ENCODE peak calls at places on chromosomes 11 and 22, in eight cellular contexts. O is transverse colon, C is AG04450, G is neural progenitor cell, M is right lobe of liver, S is hepatocyte, A is cardiac muscle cell, E is heart left ventricle. H is an unnamed sample.

GRCh38 chr11:32232516-32232915 is 141.6 kb downstream of the RCN1 start:
- DNase-seq in M (no peak), C (no peak), G (no peak), A (no peak), E (no peak), S (peak; percentile 24), O (no peak), H (no peak)

GRCh38 chr11:72718101-72718501 is 34.1 kb downstream of the ARAP1 start:
- DNase-seq in S (no peak), G (no peak), C (no peak), A (no peak), O (no peak), E (no peak), M (no peak), H (no peak)

GRCh38 chr11:64208086-64208795 is 1.7 kb downstream of the FERMT3 start:
- DNase-seq in O (no peak), C (no peak), G (peak; percentile 1), E (no peak), A (no peak), M (peak; percentile 31), S (no peak), H (no peak)

GRCh38 chr11:75667831-75668507 is 869 bp downstream of the MAP6 start:
- DNase-seq in O (peak; percentile 24), A (peak; percentile 58), C (no peak), M (peak; percentile 59), G (peak; percentile 94), E (peak; percentile 53), S (peak; percentile 66), H (peak; percentile 58)

GRCh38 chr11:38594881-38595280 is 1996.8 kb upstream of the RAG2 start:
- DNase-seq in O (no peak), E (no peak), G (no peak), S (no peak), A (no peak), C (no peak), M (no peak), H (no peak)

GRCh38 chr11:131446657-131447056 is 76.2 kb downstream of the NTM start:
- DNase-seq in G (no peak), O (no peak), M (no peak), C (no peak), S (no peak), E (no peak), A (no peak), H (no peak)

GRCh38 chr11:125502198-125502597 is 6.1 kb upstream of the FEZ1 start:
- DNase-seq in S (no peak), E (no peak), M (no peak), A (no peak), O (no peak), G (no peak), C (no peak), H (no peak)

GRCh38 chr11:60927061-60927592 is 2.9 kb downstream of the TMEM132A start:
- DNase-seq in G (no peak), M (no peak), E (no peak), O (no peak), A (no peak), S (no peak), C (no peak), H (no peak)

GRCh38 chr22:42436402-42436801 is 4.2 kb upstream of the NFAM1 start:
- DNase-seq in M (no peak), A (no peak), O (no peak), G (no peak), S (no peak), C (no peak), E (no peak), H (no peak)

GRCh38 chr11:47923667-47924066 is 56.7 kb upstream of the PTPRJ start:
- DNase-seq in G (no peak), E (peak; percentile 55), S (no peak), O (no peak), C (no peak), M (no peak), A (peak; percentile 57), H (peak; percentile 40)

GRCh38 chr11:65558785-65559509 is 788 bp upstream of the LTBP3 start:
- DNase-seq in O (no peak), G (no peak), E (peak; percentile 82), C (no peak), S (peak; percentile 72), A (peak; percentile 67), M (no peak), H (peak; percentile 76)

GRCh38 chr11:122137081-122137793 is 21.2 kb upstream of the BLID start:
- DNase-seq in C (peak; percentile 76), O (no peak), S (peak; percentile 29), E (no peak), G (no peak), M (no peak), A (peak; percentile 92), H (no peak)

GRCh38 chr11:133929401-133930052 is 27.2 kb downstream of the IGSF9B start:
- DNase-seq in O (no peak), E (no peak), M (no peak), C (no peak), A (no peak), S (no peak), G (no peak), H (no peak)

GRCh38 chr11:44611687-44612437 is 46.4 kb downstream of the CD82 start:
- DNase-seq in M (no peak), E (no peak), C (no peak), G (no peak), S (no peak), O (peak; percentile 26), A (no peak), H (peak; percentile 36)

GRCh38 chr11:126738632-126739031 is 261.9 kb downstream of the KIRREL3 start:
- DNase-seq in O (no peak), C (no peak), S (no peak), A (no peak), M (no peak), G (no peak), E (no peak), H (no peak)

GRCh38 chr11:75524576-75525432 is 937 bp downstream of the GDPD5 start:
- DNase-seq in S (no peak), O (peak; percentile 33), A (peak; percentile 7), M (peak; percentile 29), E (no peak), G (peak; percentile 71), C (no peak), H (no peak)

GRCh38 chr11:122741613-122742012 is 86.1 kb downstream of the UBASH3B start:
- DNase-seq in O (peak; percentile 35), A (peak; percentile 82), M (peak; percentile 37), G (no peak), C (no peak), E (peak; percentile 60), S (no peak), H (peak; percentile 33)

GRCh38 chr11:7673724-7674434 is 579 bp upstream of the CYB5R2 start:
- DNase-seq in E (peak; percentile 44), G (peak; percentile 81), A (peak; percentile 61), C (no peak), S (peak; percentile 74), M (no peak), O (peak; percentile 76), H (no peak)

GRCh38 chr11:8381871-8382396 is 118.3 kb upstream of the LMO1 start:
- DNase-seq in A (no peak), M (no peak), E (no peak), S (peak; percentile 2), G (no peak), O (no peak), C (no peak), H (no peak)

GRCh38 chr11:113881856-113882255 is 6.5 kb upstream of the USP28 start:
- DNase-seq in C (no peak), E (no peak), S (no peak), G (no peak), M (no peak), O (no peak), A (no peak), H (no peak)

GRCh38 chr11:122491486-122491885 is 164.0 kb upstream of the UBASH3B start:
- DNase-seq in M (no peak), E (no peak), S (peak; percentile 34), A (peak; percentile 64), G (no peak), O (no peak), C (peak; percentile 48), H (no peak)

GRCh38 chr11:72673943-72674828 is at the start of gene PDE2A:
- DNase-seq in O (no peak), G (peak; percentile 65), M (no peak), S (no peak), A (no peak), C (no peak), E (no peak), H (no peak)

GRCh38 chr11:68664906-68665305 is 19.4 kb upstream of the GAL start:
- DNase-seq in A (no peak), M (no peak), E (no peak), O (no peak), S (no peak), G (no peak), C (no peak), H (no peak)

GRCh38 chr11:560305-561147 is at the start of the genes LMNTD2 and RASSF7:
- DNase-seq in A (peak; percentile 87), G (peak; percentile 98), S (peak; percentile 98), O (peak; percentile 95), C (peak; percentile 36), M (peak; percentile 96), E (peak; percentile 93), H (peak; percentile 92)
- TF ChIP-seq CTCF in A (no peak), G (no peak), S (no peak), O (no peak), C (no peak), M (no peak), E (no peak), H (no peak)

GRCh38 chr22:19423906-19424500 is 7.5 kb downstream of the HIRA start:
- DNase-seq in M (no peak), C (no peak), G (no peak), A (no peak), E (no peak), O (no peak), S (no peak), H (no peak)
- H3K27ac ChIP-seq in M (no peak overlapping the region), C (no peak overlapping the region), G (no peak overlapping the region), A (peak overlapping the region; percentile 48), E (no peak overlapping the region), O (no peak overlapping the region), S (no peak overlapping the region), H (no peak overlapping the region)

DNA sequence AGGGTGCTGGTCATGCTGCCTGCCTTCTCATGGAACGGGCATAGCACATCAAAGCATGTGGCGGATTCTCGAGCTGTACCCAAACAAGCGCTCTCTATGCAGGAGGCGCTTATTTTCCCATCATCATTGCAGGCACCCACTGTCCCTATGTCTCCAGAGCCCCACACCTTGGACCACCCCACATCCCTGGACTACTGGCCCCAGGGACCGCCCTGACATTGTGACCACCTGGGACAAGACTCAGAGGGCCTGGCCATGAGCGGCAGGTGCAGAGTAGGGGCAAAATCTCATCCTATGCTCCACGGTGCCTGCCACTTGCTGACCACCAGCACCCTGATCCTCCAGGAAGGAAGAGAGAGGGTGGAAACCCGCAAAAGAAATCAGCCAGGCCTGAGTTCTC is 170.4 kb downstream of the DSCAML1 start:
- DNase-seq in S (no peak), C (no peak), O (no peak), G (no peak), A (no peak), M (no peak), E (no peak), H (no peak)
- H3K27me3 ChIP-seq in S (no peaks in the 10 kb centered on the region), C (peaks cover 6% of the 10 kb centered on the region), O (no peaks in the 10 kb centered on the region), G (no peaks in the 10 kb centered on the region), A (no peaks in the 10 kb centered on the region), M (no peaks in the 10 kb centered on the region), E (no peaks in the 10 kb centered on the region), H (no peaks in the 10 kb centered on the region)

DNA sequence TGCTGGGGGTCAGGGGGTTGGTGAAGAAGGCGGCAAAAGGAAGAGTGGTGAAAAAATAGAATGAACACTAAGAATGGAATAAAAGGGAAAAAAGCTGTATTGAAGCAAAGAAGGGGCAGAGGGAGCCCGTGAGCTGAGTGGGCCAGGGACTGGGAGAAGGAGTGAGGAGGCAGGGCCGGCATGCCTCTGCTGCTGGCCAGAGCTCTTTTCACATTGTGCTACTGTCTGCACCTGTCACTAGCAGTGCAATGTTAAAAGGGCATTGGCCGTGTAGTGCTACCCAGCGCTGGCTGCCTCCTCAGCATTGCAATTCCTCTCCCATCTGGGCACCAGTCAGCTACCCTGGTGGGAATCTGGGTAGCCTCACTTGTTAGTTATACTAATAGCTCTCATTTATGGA is 8.7 kb downstream of the YPEL4 start:
- DNase-seq in C (no peak), M (no peak), G (peak; percentile 70), O (no peak), A (peak; percentile 51), S (peak; percentile 65), E (no peak), H (no peak)
- TF ChIP-seq CTCF in C (peak; percentile 60), M (peak; percentile 17), G (peak; percentile 36), O (no peak), A (peak; percentile 45), S (no peak), E (peak; percentile 30), H (no peak)

H was measured in left ventricle myocardium inferior.